ENCODE peak calls at places on chromosome X, in six cellular contexts. W, K, M, U, G and A are unnamed samples.
A peak's percentile ranks its signal among the peaks of the same experiment; 100 is the strongest.

GRCh38 chrX:14581081-14581480 is 51.7 kb downstream of the GLRA2 start:
- DNase-seq in M (no peak), U (no peak), W (no peak), K (no peak), G (no peak), A (no peak)

GRCh38 chrX:102546818-102547493 is 30.4 kb upstream of the TMSB15A start:
- DNase-seq in U (no peak), K (peak; percentile 28), W (no peak), M (no peak), G (no peak), A (no peak)

GRCh38 chrX:95640226-95640625 is 1044.4 kb upstream of the DIAPH2 start:
- DNase-seq in G (no peak), K (no peak), W (no peak), U (no peak), M (no peak), A (no peak)

GRCh38 chrX:101659601-101660063 is at the start of gene ARMCX2:
- DNase-seq in K (peak; percentile 75), M (peak; percentile 57), W (peak; percentile 74), U (no peak), G (peak; percentile 74), A (peak; percentile 73)

GRCh38 chrX:117910216-117910615 is 206.4 kb downstream of the KLHL13 start:
- DNase-seq in K (no peak), M (no peak), W (no peak), U (no peak), G (peak; percentile 67), A (no peak)

GRCh38 chrX:69285881-69286545 is 120.8 kb upstream of the PJA1 start:
- DNase-seq in M (peak; percentile 49), K (peak; percentile 82), G (peak; percentile 3), W (peak; percentile 81), U (no peak), A (peak; percentile 36)

GRCh38 chrX:129531132-129531531 is 7.8 kb upstream of the SMARCA1 start:
- DNase-seq in U (no peak), G (no peak), M (no peak), K (no peak), W (no peak), A (no peak)

GRCh38 chrX:122771933-122772332 is 412.1 kb upstream of the GRIA3 start:
- DNase-seq in K (no peak), W (no peak), G (no peak), U (no peak), M (no peak), A (no peak)

GRCh38 chrX:21907250-21907649 is 33.3 kb upstream of the SMS start:
- DNase-seq in M (no peak), W (no peak), G (peak; percentile 71), U (no peak), K (no peak), A (peak; percentile 25)

GRCh38 chrX:24790166-24790565 is 96.4 kb downstream of the POLA1 start:
- DNase-seq in G (no peak), U (no peak), M (no peak), K (no peak), W (no peak), A (no peak)

GRCh38 chrX:32185160-32185559 is 1026.2 kb downstream of the DMD start:
- DNase-seq in U (no peak), W (no peak), G (no peak), M (no peak), K (no peak), A (no peak)

GRCh38 chrX:78092296-78092695 is 11.8 kb upstream of the PGK1 start:
- DNase-seq in W (no peak), U (no peak), K (peak; percentile 82), M (no peak), G (peak; percentile 52), A (peak; percentile 67)

GRCh38 chrX:149476513-149476912 is 28.6 kb downstream of the IDS start:
- DNase-seq in W (no peak), M (no peak), K (no peak), U (no peak), G (no peak), A (no peak)

GRCh38 chrX:74923942-74924448 is 1.3 kb downstream of the NEXMIF start:
- DNase-seq in K (no peak), W (peak; percentile 14), M (no peak), U (no peak), G (no peak), A (peak; percentile 4)

GRCh38 chrX:51148848-51149247 is 183.8 kb upstream of the NUDT10 start:
- DNase-seq in M (no peak), K (peak; percentile 75), W (no peak), U (no peak), G (peak; percentile 2), A (peak; percentile 1)

GRCh38 chrX:104351173-104351769 is 96.5 kb upstream of the ESX1 start:
- DNase-seq in G (peak; percentile 86), W (no peak), M (no peak), K (no peak), U (no peak), A (peak; percentile 84)

GRCh38 chrX:138917781-138918180 is 206.3 kb upstream of the FGF13 start:
- DNase-seq in K (no peak), U (no peak), W (no peak), G (peak; percentile 81), M (no peak), A (peak; percentile 10)

GRCh38 chrX:45435481-45435880 is 234.8 kb upstream of the DIPK2B start:
- DNase-seq in W (no peak), G (no peak), M (no peak), K (no peak), U (no peak), A (no peak)

GRCh38 chrX:14026121-14026520 is 3.6 kb downstream of the GEMIN8 start:
- DNase-seq in K (no peak), M (no peak), U (no peak), G (no peak), W (no peak), A (no peak)

GRCh38 chrX:148135738-148136137 is 154.6 kb downstream of the FMR1NB start:
- DNase-seq in M (no peak), K (no peak), W (no peak), G (peak; percentile 12), U (no peak), A (peak; percentile 29)

GRCh38 chrX:135009057-135009605 is 13.2 kb downstream of the RTL8B start:
- DNase-seq in G (no peak), K (no peak), W (no peak), U (no peak), M (no peak), A (no peak)

GRCh38 chrX:29172880-29173279 is 585.6 kb downstream of the IL1RAPL1 start:
- DNase-seq in M (no peak), G (peak; percentile 75), U (no peak), K (no peak), W (no peak), A (peak; percentile 90)

GRCh38 chrX:18789916-18790315 is 82.5 kb downstream of the PPEF1 start:
- DNase-seq in U (no peak), M (no peak), K (no peak), W (no peak), G (no peak), A (no peak)

GRCh38 chrX:10579018-10579752 is 41.2 kb downstream of the MID1 start:
- DNase-seq in M (no peak), G (peak; percentile 82), W (no peak), K (no peak), U (no peak), A (peak; percentile 81)

GRCh38 chrX:14875624-14876023 is 2.4 kb downstream of the MOSPD2 start:
- DNase-seq in W (no peak), G (no peak), K (no peak), M (no peak), U (no peak), A (no peak)

GRCh38 chrX:40172169-40172979 is 74.6 kb upstream of the BCOR start:
- DNase-seq in U (no peak), K (peak; percentile 79), W (peak; percentile 69), M (peak; percentile 67), G (peak; percentile 65), A (peak; percentile 58)

DNA sequence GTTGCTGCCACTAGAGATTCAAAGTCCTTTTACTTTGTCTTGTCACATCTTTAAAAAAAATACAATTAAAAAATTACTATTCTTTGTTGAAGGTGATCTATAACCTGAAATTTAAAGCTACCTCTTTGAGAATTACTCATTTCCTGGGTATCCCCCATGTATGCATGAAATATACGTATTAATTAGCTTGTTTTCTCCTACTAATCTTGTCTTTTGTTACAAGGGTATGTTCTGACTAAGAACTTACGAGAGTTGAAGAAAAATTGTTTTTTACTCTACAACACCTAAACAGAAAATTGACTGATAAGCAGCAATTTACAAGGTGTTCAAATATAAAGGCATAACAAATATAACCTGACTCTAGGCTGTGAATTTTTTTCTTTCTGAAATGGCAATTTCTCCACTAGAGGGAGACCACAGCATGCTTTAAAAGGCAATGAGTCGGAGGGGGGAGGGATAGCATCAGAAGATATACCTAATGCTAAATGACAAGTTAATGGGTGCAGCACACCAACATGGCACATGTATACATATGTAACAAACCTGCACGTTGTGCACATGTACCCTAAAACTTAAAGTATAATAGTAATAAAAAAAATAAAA is 249.6 kb downstream of the OPHN1 start:
- DNase-seq in G (peak; percentile 24), M (no peak), W (no peak), U (no peak), K (no peak), A (peak; percentile 54)
- TF ChIP-seq CTCF in G (peak; percentile 51), M (peak; percentile 31), W (no peak), U (no peak), K (peak; percentile 73), A (peak; percentile 52)

GRCh38 chrX:140821280-140821679 is 111.7 kb downstream of the LINC00632 start:
- DNase-seq in W (no peak), G (no peak), M (no peak), K (peak; percentile 58), U (no peak), A (no peak)

GRCh38 chrX:140815868-140816267 is 106.3 kb downstream of the LINC00632 start:
- DNase-seq in G (peak; percentile 56), K (no peak), M (no peak), U (no peak), W (no peak), A (peak; percentile 48)

GRCh38 chrX:140822184-140822583 is 112.6 kb downstream of the LINC00632 start:
- DNase-seq in W (no peak), M (no peak), K (no peak), G (no peak), U (no peak), A (no peak)

GRCh38 chrX:140822861-140823260 is 113.3 kb downstream of the LINC00632 start:
- DNase-seq in U (no peak), M (no peak), K (no peak), W (no peak), G (no peak), A (no peak)

DNA sequence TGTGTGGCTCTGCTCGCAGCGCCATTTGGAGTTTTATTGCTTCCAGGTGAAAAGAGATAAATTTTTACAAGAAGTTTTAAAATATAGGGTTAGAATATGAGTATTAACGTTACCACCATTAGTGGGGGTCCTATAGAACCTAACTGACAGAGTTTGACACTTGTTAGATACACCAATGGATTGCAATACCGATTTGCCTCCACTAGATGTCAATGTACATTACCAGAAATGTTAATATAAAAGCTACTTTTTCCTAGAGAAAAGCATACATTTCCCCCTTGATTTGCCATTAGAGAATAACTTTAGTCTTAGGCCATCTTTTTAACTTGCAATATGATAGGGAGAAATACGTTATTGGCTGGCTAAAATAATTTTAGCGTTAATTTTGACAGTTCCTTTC is 108.4 kb downstream of the LINC00632 start:
- DNase-seq in W (no peak), G (peak; percentile 35), M (no peak), U (no peak), K (no peak), A (peak; percentile 47)
- TF ChIP-seq CTCF in W (no peak), G (peak; percentile 62), M (peak; percentile 41), U (peak; percentile 24), K (peak; percentile 79), A (peak; percentile 55)

GRCh38 chrX:66110112-66110511 is 53.9 kb upstream of the HEPH start:
- DNase-seq in U (no peak), G (no peak), K (peak; percentile 36), M (no peak), W (no peak), A (peak; percentile 44)
- TF ChIP-seq CTCF in U (peak; percentile 18), G (peak; percentile 18), K (peak; percentile 72), M (peak; percentile 35), W (no peak), A (peak; percentile 54)

GRCh38 chrX:38282044-38282443 is 45.3 kb downstream of the RPGR start:
- DNase-seq in U (no peak), K (peak; percentile 45), M (peak; percentile 4), W (no peak), G (no peak), A (peak; percentile 52)
- TF ChIP-seq CTCF in U (no peak), K (peak; percentile 68), M (peak; percentile 29), W (no peak), G (peak; percentile 69), A (peak; percentile 74)